ENCODE peak calls at places on chromosomes 12 and 14, in four cellular contexts. Y is breast epithelium, E is stomach, O is IMR-90. V is an unnamed sample.

GRCh38 chr12:49188916-49189367 is at the start of gene TUBA1A:
- DNase-seq in O (peak), Y (peak), E (peak), V (peak)

GRCh38 chr14:81176224-81176623 is 44.5 kb downstream of the GTF2A1 start:
- DNase-seq in E (peak), O (no peak), Y (peak), V (peak)

GRCh38 chr12:128864516-128865186 is 11.4 kb downstream of the GLT1D1 start:
- DNase-seq in E (no peak), O (no peak), Y (no peak), V (no peak)

GRCh38 chr12:118061876-118062791 is 1.2 kb upstream of the WSB2 start:
- DNase-seq in O (peak), Y (peak), E (peak), V (peak)

GRCh38 chr12:97182719-97183118 is 275.7 kb downstream of the NEDD1 start:
- DNase-seq in O (no peak), Y (no peak), E (no peak), V (no peak)

GRCh38 chr14:64696355-64696844 is 7.8 kb upstream of the PLEKHG3 start:
- DNase-seq in E (no peak), O (no peak), Y (no peak), V (no peak)

GRCh38 chr12:49342914-49343731 is 3.6 kb upstream of the DNAJC22 start:
- DNase-seq in O (no peak), Y (no peak), E (peak), V (no peak)

GRCh38 chr14:56000846-56001245 is 117.4 kb upstream of the PELI2 start:
- DNase-seq in Y (no peak), O (no peak), E (no peak), V (no peak)

GRCh38 chr14:104797112-104798044 is 1.8 kb upstream of the AKT1 start:
- DNase-seq in Y (no peak), E (peak), O (no peak), V (peak)

GRCh38 chr12:28032811-28033537 is 60.4 kb upstream of the PTHLH start:
- DNase-seq in O (peak), E (no peak), Y (no peak), V (no peak)

GRCh38 chr12:49279706-49280159 is 14.9 kb downstream of the TUBA1C start:
- DNase-seq in E (no peak), O (no peak), Y (no peak), V (no peak)

GRCh38 chr12:78887008-78887407 is 22.4 kb downstream of the SYT1 start:
- DNase-seq in E (no peak), O (peak), Y (no peak), V (no peak)

GRCh38 chr12:52382854-52383253 is 2.6 kb downstream of the KRT84 start:
- DNase-seq in E (no peak), Y (no peak), O (no peak), V (no peak)

GRCh38 chr14:26531894-26532293 is 65.9 kb downstream of the NOVA1 start:
- DNase-seq in E (no peak), Y (no peak), O (peak), V (no peak)

GRCh38 chr14:21768116-21768874 is 94.7 kb upstream of the OR4E1 start:
- DNase-seq in O (peak), Y (no peak), E (no peak), V (no peak)

GRCh38 chr14:29390046-29390841 is 537.4 kb downstream of the PRKD1 start:
- DNase-seq in Y (no peak), O (no peak), E (no peak), V (no peak)

GRCh38 chr12:49877066-49877465 is 26.6 kb downstream of the FAIM2 start:
- DNase-seq in Y (no peak), E (no peak), O (no peak), V (no peak)

GRCh38 chr14:53979747-53980642 is 23.4 kb upstream of the BMP4 start:
- DNase-seq in Y (no peak), E (no peak), O (peak), V (no peak)

GRCh38 chr12:115001538-115001937 is 317.6 kb upstream of the TBX3 start:
- DNase-seq in Y (no peak), E (no peak), O (no peak), V (no peak)

GRCh38 chr14:58599145-58599544 is 38.6 kb upstream of the DACT1 start:
- DNase-seq in Y (no peak), E (no peak), O (no peak), V (no peak)

GRCh38 chr12:54009171-54010052 is 627 bp downstream of the HOXC8 start:
- DNase-seq in Y (no peak), O (no peak), E (no peak), V (no peak)

GRCh38 chr14:62655161-62655560 is 390.1 kb downstream of the KCNH5 start:
- DNase-seq in Y (no peak), O (peak), E (no peak), V (no peak)

GRCh38 chr12:116247377-116247776 is 30.1 kb downstream of the MED13L start:
- DNase-seq in E (no peak), O (peak), Y (no peak), V (no peak)

GRCh38 chr14:62661818-62662217 is 383.4 kb downstream of the KCNH5 start:
- DNase-seq in Y (no peak), O (peak), E (no peak), V (no peak)

GRCh38 chr14:91100086-91100485 is 13.8 kb upstream of the DGLUCY start:
- DNase-seq in O (no peak), E (no peak), Y (no peak), V (no peak)

GRCh38 chr14:65446159-65446558 is 33.6 kb downstream of the FUT8 start:
- DNase-seq in O (peak), E (no peak), Y (no peak), V (no peak)

GRCh38 chr12:65232490-65233077 is 45.9 kb upstream of the MSRB3 start:
- DNase-seq in O (peak), Y (no peak), E (no peak), V (no peak)

GRCh38 chr14:96102071-96102856 is 63.1 kb downstream of the C14orf132 start:
- DNase-seq in Y (no peak), O (peak), E (no peak), V (no peak)

GRCh38 chr14:100449225-100449987 is 126.3 kb downstream of the SLC25A47 start:
- DNase-seq in Y (no peak), O (no peak), E (no peak), V (peak)

GRCh38 chr12:692274-692673 is 29.0 kb upstream of the NINJ2 start:
- DNase-seq in O (no peak), E (no peak), Y (no peak), V (no peak)
- TF ChIP-seq POLR2A in O (no peak), E (no peak), Y (no peak), V (no peak)

DNA sequence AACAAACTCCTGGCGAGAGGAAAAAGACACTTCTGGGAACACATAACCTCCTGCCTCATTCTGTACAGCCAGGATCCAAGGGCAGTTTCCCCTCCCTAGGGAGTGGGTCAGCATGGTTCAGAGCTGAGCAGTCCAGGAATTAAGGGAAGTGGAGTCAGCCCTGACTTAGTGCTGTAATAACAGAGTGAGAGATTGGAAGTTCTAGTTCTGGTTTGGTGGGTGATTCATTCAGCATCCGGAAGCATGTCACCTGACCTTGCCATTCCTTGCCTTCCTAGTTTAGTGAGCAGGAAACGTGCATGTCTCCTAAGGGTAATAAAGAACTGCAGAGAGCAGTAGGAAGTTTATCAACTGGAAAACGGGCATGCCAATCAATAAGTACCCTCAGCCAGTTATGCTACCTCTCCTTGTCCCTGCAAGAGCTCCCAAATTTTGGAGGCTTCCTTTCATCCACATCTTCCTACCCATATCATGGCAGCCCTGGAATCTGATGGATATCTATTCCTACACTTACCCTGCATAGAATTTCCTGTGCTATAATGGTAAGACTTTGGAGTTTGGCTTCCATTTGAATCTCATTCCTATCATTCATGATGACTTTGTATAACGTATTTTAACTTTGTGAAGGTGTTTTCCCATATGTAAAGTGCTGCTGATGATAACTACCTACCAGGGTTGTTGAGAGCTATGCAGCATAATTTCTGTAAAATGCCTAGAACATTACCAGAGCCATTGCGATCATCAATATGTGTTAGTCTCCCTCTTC is 28.5 kb upstream of the MAGOHB start:
- DNase-seq in Y (no peak), E (no peak), O (peak), V (no peak)
- TF ChIP-seq POLR2A in Y (no peak), E (no peak), O (no peak), V (no peak)

DNA sequence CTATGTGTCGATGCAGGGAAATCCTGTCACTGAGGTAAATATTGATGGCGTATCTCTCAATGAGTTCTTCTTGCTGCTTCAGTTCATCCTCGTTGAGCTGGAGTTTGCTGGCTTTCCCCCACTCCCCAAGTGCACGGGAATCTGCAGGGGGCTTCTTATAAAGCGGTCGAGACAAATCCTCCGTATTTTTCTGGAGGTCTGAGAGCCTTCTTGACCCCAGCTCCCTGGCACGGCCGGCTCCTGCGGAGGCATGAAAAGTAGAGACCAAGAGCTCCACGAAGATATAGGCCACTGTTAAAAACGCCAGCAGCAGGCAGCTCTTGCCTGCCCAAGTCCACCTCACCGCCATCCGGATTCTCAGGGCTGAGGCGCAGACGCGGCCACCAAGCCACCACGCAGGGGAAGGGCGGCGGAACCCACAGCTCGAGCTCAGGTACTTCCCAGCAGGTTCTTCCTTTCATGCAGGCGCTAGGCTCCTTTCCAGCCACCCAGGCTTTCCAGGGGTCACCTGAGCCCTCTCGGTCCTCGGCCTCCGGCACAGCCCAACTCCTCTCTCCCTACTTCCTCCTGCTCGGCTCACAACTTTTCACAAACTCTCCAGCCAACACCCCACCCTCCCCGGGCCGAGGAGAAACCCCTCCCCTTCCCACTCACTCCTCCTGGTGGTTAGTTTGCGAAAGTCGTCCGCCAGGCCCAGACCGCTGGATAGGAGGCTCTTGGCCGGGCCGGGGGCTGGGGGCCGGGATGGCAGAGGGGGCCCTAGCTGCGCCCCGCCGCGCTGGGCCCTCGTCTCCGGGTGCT is at the start of gene GALNT4:
- DNase-seq in E (peak), O (peak), Y (peak), V (peak)
- TF ChIP-seq POLR2A in E (no peak), O (peak), Y (no peak), V (no peak)

GRCh38 chr12:68833508-68833907 is 25.5 kb downstream of the MDM2 start:
- DNase-seq in E (no peak), O (no peak), Y (no peak), V (no peak)

GRCh38 chr12:68838046-68838886 is 30.3 kb downstream of the MDM2 start:
- DNase-seq in O (no peak), Y (no peak), E (no peak), V (no peak)

GRCh38 chr12:68837215-68837614 is 29.2 kb downstream of the MDM2 start:
- DNase-seq in Y (no peak), O (no peak), E (no peak), V (no peak)

GRCh38 chr12:68832504-68832867 is 24.5 kb downstream of the MDM2 start:
- DNase-seq in O (no peak), E (no peak), Y (no peak), V (no peak)

DNA sequence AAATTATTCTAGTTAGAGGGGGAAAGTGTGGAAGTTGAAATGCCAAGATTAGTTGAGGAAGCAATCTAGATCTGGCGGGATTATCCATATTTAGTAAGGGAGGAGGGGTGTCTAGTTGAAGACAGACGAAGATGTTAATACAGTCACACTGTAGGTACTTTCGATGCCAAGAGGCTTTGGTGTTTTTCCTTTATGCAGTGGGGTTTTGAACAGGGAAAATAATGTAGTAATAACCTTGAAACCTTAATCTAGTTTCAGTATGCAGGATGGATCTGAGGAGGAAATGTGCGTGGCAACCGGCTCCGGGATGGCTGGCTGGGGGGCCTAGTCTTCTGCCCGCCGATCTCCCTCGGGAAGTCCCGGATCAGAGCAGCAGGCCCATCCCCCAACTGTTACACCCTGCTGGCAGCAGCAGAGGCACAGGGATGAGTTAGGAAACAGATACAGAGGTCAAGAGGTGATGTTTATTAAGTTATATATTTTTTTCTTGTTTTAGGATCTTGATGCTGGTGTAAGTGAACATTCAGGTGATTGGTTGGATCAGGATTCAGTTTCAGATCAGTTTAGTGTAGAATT is 27.4 kb downstream of the MDM2 start:
- DNase-seq in Y (no peak), E (no peak), O (no peak), V (no peak)
- TF ChIP-seq POLR2A in Y (no peak), E (no peak), O (no peak), V (no peak)

GRCh38 chr12:109598428-109598854 is 24.8 kb downstream of the MVK start:
- DNase-seq in O (no peak), E (no peak), Y (no peak), V (no peak)

GRCh38 chr12:109597414-109597794 is 23.8 kb downstream of the MVK start:
- DNase-seq in Y (no peak), O (no peak), E (no peak), V (no peak)

GRCh38 chr12:109597795-109598427 is 24.3 kb downstream of the MVK start:
- DNase-seq in O (peak), Y (peak), E (peak), V (peak)

GRCh38 chr12:109595321-109595902 is 21.8 kb downstream of the MVK start:
- DNase-seq in Y (no peak), E (no peak), O (no peak), V (no peak)

DNA sequence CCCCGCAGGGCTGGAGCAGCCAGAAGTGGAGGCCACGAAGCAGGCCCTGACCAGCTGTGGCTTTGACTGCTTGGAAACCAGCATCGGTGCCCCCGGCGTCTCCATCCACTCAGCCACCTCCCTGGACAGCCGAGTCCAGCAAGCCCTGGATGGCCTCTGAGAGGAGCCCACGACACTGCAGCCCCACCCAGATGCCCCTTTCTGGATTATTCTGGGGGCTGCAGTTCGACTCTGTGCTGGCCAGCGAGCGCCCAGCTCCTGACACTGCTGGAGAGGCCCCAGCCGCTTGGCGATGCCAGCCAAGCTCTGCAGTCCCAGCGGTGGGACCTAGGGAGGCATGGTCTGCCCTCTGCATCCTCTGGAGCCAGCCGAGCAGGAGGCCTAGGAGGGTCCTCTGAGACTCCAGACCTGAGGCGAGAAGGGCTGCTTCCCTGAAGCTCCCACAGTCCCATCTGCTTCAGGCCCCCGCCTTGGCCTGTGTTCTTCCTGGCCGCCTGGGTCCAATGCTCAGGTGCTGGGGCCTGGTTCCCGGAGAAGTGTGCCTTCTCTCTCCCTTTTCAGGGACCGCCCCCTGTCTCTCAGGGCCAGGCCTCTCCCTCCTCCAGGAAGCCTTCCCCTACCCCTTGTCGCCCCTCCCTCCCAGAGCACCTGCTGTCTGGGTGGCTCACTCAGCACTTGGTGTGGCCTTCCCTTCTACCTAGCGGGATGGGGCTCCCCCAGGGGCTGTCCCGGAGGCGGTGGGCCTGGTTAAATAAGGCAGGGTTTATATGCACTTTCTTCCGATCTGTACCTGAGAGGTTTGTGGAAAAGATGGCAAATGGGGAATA is 23.0 kb downstream of the MVK start:
- DNase-seq in O (no peak), Y (no peak), E (no peak), V (no peak)
- TF ChIP-seq POLR2A in O (no peak), Y (no peak), E (no peak), V (no peak)